ENCODE peak calls at places on chromosomes 16 and 17, in ten cellular contexts. E, Q, H, K, L, T, N, O, I and C are unnamed samples. For H3K4me1, the result is how much of the 10 kb centered on the place peaks cover.

GRCh38 chr17:63568563-63568962 is 18.3 kb downstream of the DCAF7 start:
- DNase-seq in E (no peak), Q (no peak), H (no peak), K (no peak), L (no peak), T (no peak), N (no peak), O (no peak), I (no peak), C (no peak)

GRCh38 chr16:71927383-71927782 is 32.1 kb downstream of the IST1 start:
- DNase-seq in E (no peak), Q (peak), H (no peak), K (peak), L (no peak), T (peak), N (peak), O (no peak), I (peak), C (no peak)

GRCh38 chr17:57480438-57481196 is 224.3 kb downstream of the MSI2 start:
- DNase-seq in E (no peak), Q (no peak), H (no peak), K (peak), L (no peak), T (peak), N (peak), O (no peak), I (no peak), C (no peak)

GRCh38 chr17:40121886-40122465 is at the start of gene MSL1:
- DNase-seq in E (peak), Q (no peak), H (peak), K (peak), L (peak), T (no peak), N (peak), O (peak), I (peak), C (peak)

GRCh38 chr17:61551255-61551742 is 39.7 kb downstream of the NACA2 start:
- DNase-seq in E (peak), Q (no peak), H (no peak), K (peak), L (no peak), T (peak), N (peak), O (no peak), I (no peak), C (no peak)

GRCh38 chr16:86363836-86364618 is 146.3 kb upstream of the FOXF1 start:
- DNase-seq in E (no peak), Q (no peak), H (no peak), K (peak), L (no peak), T (peak), N (no peak), O (no peak), I (no peak), C (no peak)

GRCh38 chr17:77830816-77831490 is 127.5 kb upstream of the TNRC6C start:
- DNase-seq in E (no peak), Q (no peak), H (no peak), K (no peak), L (peak), T (no peak), N (no peak), O (peak), I (no peak), C (peak)

GRCh38 chr17:79622776-79623175 is 11.9 kb upstream of the RBFOX3 start:
- DNase-seq in E (no peak), Q (no peak), H (peak), K (no peak), L (peak), T (no peak), N (no peak), O (peak), I (no peak), C (peak)

GRCh38 chr16:56164636-56165035 is 26.7 kb upstream of the GNAO1 start:
- DNase-seq in E (no peak), Q (no peak), H (no peak), K (no peak), L (no peak), T (no peak), N (no peak), O (no peak), I (no peak), C (no peak)

GRCh38 chr17:1241904-1242303 is 28.3 kb upstream of the BHLHA9 start:
- DNase-seq in E (no peak), Q (no peak), H (no peak), K (no peak), L (no peak), T (peak), N (no peak), O (no peak), I (peak), C (no peak)

GRCh38 chr17:61309857-61310256 is 89.8 kb upstream of the TBX2 start:
- DNase-seq in E (no peak), Q (no peak), H (no peak), K (no peak), L (no peak), T (peak), N (no peak), O (no peak), I (no peak), C (no peak)

GRCh38 chr17:45042346-45043120 is 8.9 kb downstream of the DCAKD start:
- DNase-seq in E (no peak), Q (no peak), H (no peak), K (no peak), L (no peak), T (no peak), N (no peak), O (no peak), I (no peak), C (no peak)

GRCh38 chr16:55297910-55298175 is 26.2 kb upstream of the IRX6 start:
- DNase-seq in E (no peak), Q (no peak), H (no peak), K (no peak), L (no peak), T (peak), N (no peak), O (no peak), I (no peak), C (no peak)

GRCh38 chr16:49287572-49287971 is 5.9 kb upstream of the CBLN1 start:
- DNase-seq in E (peak), Q (no peak), H (no peak), K (no peak), L (no peak), T (no peak), N (no peak), O (no peak), I (no peak), C (no peak)

GRCh38 chr17:81285179-81285878 is 9.8 kb downstream of the SLC38A10 start:
- DNase-seq in E (no peak), Q (no peak), H (peak), K (no peak), L (peak), T (peak), N (no peak), O (peak), I (peak), C (peak)

GRCh38 chr17:79005063-79005861 is 4.3 kb downstream of the CANT1 start:
- DNase-seq in E (no peak), Q (no peak), H (peak), K (no peak), L (peak), T (no peak), N (no peak), O (peak), I (no peak), C (no peak)

GRCh38 chr17:12637015-12637414 is 28.7 kb upstream of the MYOCD start:
- DNase-seq in E (no peak), Q (peak), H (no peak), K (peak), L (no peak), T (peak), N (peak), O (no peak), I (no peak), C (no peak)

GRCh38 chr17:63834431-63835166 is 7.1 kb upstream of the FTSJ3 start:
- DNase-seq in E (peak), Q (no peak), H (peak), K (peak), L (peak), T (peak), N (peak), O (no peak), I (peak), C (peak)

GRCh38 chr17:47703671-47704070 is 9.7 kb downstream of the TBKBP1 start:
- DNase-seq in E (no peak), Q (no peak), H (no peak), K (no peak), L (no peak), T (no peak), N (no peak), O (no peak), I (no peak), C (peak)

DNA sequence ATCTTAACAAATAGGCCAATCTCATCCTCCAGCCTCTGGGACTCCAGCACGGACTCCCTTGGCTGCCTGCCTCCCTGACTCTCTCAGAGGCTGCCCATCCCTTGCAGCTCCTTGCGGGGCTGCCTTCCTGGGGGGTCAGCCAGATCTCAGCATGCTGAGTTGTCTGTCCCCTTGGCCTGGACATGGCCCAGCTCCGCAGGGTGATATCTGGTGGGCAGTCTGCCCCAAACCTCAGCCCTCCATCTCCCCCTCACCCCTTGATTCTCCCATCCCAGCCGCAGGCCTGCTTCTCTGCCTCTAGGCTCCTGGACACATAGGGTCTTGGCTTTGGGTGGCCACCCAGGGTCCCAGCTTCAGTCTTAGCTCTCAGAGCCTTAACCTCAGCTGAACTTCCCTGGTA is 1.5 kb downstream of the MEOX1 start:
- DNase-seq in E (no peak), Q (no peak), H (no peak), K (no peak), L (no peak), T (no peak), N (no peak), O (no peak), I (no peak), C (no peak)
- H3K4me1 ChIP-seq in E (under half), Q (under half), H (under half), K (under half), L (under half), T (under half), N (under half), O (under half), I (half or more), C (under half)

GRCh38 chr17:75087558-75088453 is at the start of gene SLC16A5:
- DNase-seq in E (peak), Q (no peak), H (peak), K (peak), L (peak), T (peak), N (peak), O (peak), I (peak), C (peak)

GRCh38 chr17:75090871-75091854 is 3.4 kb downstream of the SLC16A5 start:
- DNase-seq in E (no peak), Q (no peak), H (peak), K (no peak), L (no peak), T (no peak), N (no peak), O (no peak), I (no peak), C (no peak)

GRCh38 chr17:75087182-75087557 is 584 bp upstream of the SLC16A5 start:
- DNase-seq in E (no peak), Q (no peak), H (no peak), K (no peak), L (no peak), T (no peak), N (no peak), O (no peak), I (no peak), C (no peak)

GRCh38 chr17:75088465-75088895 is 726 bp downstream of the SLC16A5 start:
- DNase-seq in E (no peak), Q (no peak), H (no peak), K (no peak), L (no peak), T (no peak), N (no peak), O (no peak), I (no peak), C (no peak)

GRCh38 chr17:75088902-75089417 is 1.2 kb downstream of the SLC16A5 start:
- DNase-seq in E (peak), Q (no peak), H (no peak), K (no peak), L (no peak), T (no peak), N (no peak), O (no peak), I (no peak), C (no peak)
- H3K4me3 ChIP-seq in E (peak), Q (no peak), H (peak), K (no peak), L (peak), T (no peak), N (no peak), O (peak), I (peak), C (peak)

GRCh38 chr16:85315871-85316270 is 203.6 kb upstream of the CIBAR2 start:
- DNase-seq in E (no peak), Q (no peak), H (no peak), K (no peak), L (no peak), T (no peak), N (no peak), O (no peak), I (no peak), C (peak)

GRCh38 chr16:85316321-85316919 is 204.1 kb upstream of the CIBAR2 start:
- DNase-seq in E (peak), Q (no peak), H (no peak), K (peak), L (peak), T (no peak), N (peak), O (peak), I (no peak), C (peak)

GRCh38 chr16:85316944-85317343 is 204.7 kb upstream of the CIBAR2 start:
- DNase-seq in E (no peak), Q (no peak), H (no peak), K (peak), L (no peak), T (no peak), N (no peak), O (no peak), I (no peak), C (no peak)

GRCh38 chr16:85319208-85319983 is 207.1 kb upstream of the CIBAR2 start:
- DNase-seq in E (no peak), Q (no peak), H (no peak), K (no peak), L (no peak), T (no peak), N (no peak), O (peak), I (no peak), C (no peak)

GRCh38 chr16:85317704-85318103 is 205.4 kb upstream of the CIBAR2 start:
- DNase-seq in E (no peak), Q (no peak), H (no peak), K (no peak), L (no peak), T (no peak), N (no peak), O (no peak), I (no peak), C (no peak)
- TF ChIP-seq CTCF in E (no peak), Q (no peak), H (no peak), K (no peak), L (no peak), T (no peak), N (no peak), O (no peak), I (no peak), C (no peak)

DNA sequence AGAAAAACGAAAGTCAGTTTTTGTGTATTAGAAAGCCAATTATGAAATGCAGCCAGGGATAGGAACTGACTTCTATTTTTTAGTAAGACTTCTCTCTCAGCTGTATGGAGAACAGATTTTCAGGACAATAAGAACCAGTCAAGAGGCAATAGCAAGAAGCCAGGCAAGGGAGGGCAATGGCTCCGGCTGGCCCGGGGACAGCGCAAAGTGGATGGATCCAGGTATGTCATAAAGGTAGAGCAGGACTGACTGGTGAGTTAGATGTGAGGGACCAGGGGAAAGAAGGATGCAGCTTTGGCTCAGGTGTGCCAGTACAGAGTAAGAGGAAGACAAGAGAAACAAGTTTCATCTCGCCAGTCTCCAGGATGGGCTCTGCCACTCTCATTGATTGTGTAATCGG is 12.6 kb upstream of the CCL1 start:
- DNase-seq in E (no peak), Q (no peak), H (no peak), K (no peak), L (no peak), T (no peak), N (no peak), O (no peak), I (no peak), C (no peak)
- H3K4me1 ChIP-seq in E (under half), Q (under half), H (under half), K (under half), L (under half), T (under half), N (under half), O (under half), I (under half), C (under half)

GRCh38 chr17:82380860-82381702 is 9.5 kb downstream of the UTS2R start:
- DNase-seq in E (no peak), Q (no peak), H (no peak), K (no peak), L (no peak), T (no peak), N (no peak), O (no peak), I (no peak), C (peak)
- H3K4me3 ChIP-seq in E (no peak), Q (peak), H (peak), K (no peak), L (no peak), T (no peak), N (no peak), O (no peak), I (no peak), C (no peak)

DNA sequence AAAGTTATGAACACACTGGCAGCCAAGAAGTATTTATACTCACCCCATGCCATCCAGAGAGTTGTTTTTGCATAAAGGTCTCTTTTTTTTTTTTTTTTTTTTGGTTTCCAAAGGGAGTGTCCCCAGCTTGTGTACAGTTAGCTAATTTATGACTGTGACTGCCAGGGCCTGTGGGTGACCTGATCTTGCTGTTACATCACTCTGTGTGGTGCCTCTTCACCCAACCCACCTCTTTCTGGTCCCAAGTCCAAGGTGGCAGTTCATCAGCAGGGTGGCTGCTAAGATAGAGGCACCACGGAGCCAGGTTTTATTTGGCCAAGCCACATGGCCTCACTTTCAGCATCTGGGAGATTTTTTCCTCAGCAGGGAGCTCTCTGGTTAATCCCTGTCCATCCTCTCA is at the start of gene NOS2:
- DNase-seq in E (no peak), Q (no peak), H (no peak), K (no peak), L (no peak), T (no peak), N (no peak), O (no peak), I (no peak), C (no peak)
- TF ChIP-seq CTCF in E (no peak), Q (no peak), H (no peak), K (no peak), L (no peak), T (no peak), N (no peak), O (no peak), I (no peak), C (no peak)

DNA sequence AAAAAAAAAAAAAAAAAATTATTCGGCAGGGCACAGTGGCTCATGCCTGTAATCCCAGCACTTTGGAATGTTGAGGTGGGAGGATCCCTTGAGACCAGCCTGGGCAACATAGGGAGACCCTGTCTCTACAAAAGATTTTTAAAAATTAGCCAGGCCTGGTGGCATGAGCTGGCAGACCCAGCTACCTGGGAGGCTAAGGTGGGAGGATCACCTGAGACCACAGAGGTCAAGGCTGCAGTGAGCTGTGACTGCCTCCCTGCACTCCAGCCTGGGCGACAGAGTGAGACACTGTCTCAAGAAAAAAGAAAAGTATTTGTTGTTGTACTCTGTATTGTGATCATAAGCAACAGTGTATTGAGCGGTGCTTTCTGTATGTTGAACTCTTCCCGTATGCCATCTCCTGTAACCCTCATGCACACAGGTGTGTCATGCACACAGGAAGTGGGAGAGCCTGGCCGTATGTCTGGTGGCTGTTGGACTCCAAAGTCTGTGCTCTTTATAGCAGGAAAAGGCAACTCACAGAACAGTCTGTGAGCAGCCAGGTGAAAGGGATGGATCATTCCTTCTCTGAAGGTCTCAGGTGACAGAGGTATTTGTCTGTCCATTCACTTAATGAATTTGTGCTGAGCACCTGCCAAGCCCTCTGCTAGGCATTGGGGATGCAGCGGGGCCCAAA is 17.2 kb downstream of the CDH1 start:
- DNase-seq in E (no peak), Q (no peak), H (no peak), K (no peak), L (no peak), T (no peak), N (no peak), O (no peak), I (no peak), C (no peak)
- H3K4me1 ChIP-seq in E (under half), Q (under half), H (under half), K (under half), L (under half), T (under half), N (under half), O (under half), I (under half), C (under half)

GRCh38 chr17:76137351-76138233 is 3.5 kb downstream of the FOXJ1 start:
- DNase-seq in E (peak), Q (no peak), H (no peak), K (peak), L (no peak), T (no peak), N (no peak), O (no peak), I (no peak), C (no peak)
- H3K4me3 ChIP-seq in E (peak), Q (no peak), H (no peak), K (no peak), L (no peak), T (no peak), N (no peak), O (no peak), I (no peak), C (peak)

GRCh38 chr16:84303023-84303422 is 8.3 kb downstream of the WFDC1 start:
- DNase-seq in E (no peak), Q (no peak), H (peak), K (no peak), L (peak), T (peak), N (no peak), O (no peak), I (no peak), C (no peak)
- TF ChIP-seq CTCF in E (no peak), Q (no peak), H (no peak), K (no peak), L (no peak), T (no peak), N (no peak), O (no peak), I (no peak), C (no peak)